ENCODE peak calls at places on chromosomes 2 and 18, in five cellular contexts. J, A, K, U and C are unnamed samples.

GRCh38 chr18:55582325-55582724 is 5.7 kb downstream of the TCF4 start:
- DNase-seq in J (no peak), A (no peak), K (no peak), U (no peak), C (no peak)

GRCh38 chr2:106759962-106760361 is 126.0 kb downstream of the ST6GAL2 start:
- DNase-seq in J (no peak), A (no peak), K (no peak), U (no peak), C (no peak)

GRCh38 chr2:96815326-96816126 is 542 bp upstream of the CNNM3 start:
- DNase-seq in J (no peak), A (no peak), K (no peak), U (no peak), C (no peak)

GRCh38 chr18:35756506-35757117 is 175.1 kb downstream of the GALNT1 start:
- DNase-seq in J (peak; percentile 66), A (peak; percentile 72), K (no peak), U (no peak), C (peak; percentile 22)

GRCh38 chr18:7035807-7036206 is 81.8 kb downstream of the LAMA1 start:
- DNase-seq in J (no peak), A (no peak), K (no peak), U (no peak), C (no peak)

GRCh38 chr2:176126929-176127768 is 2.4 kb upstream of the HOXD8 start:
- DNase-seq in J (peak; percentile 62), A (peak; percentile 86), K (no peak), U (no peak), C (no peak)

GRCh38 chr2:177921726-177922125 is 150.9 kb downstream of the PDE11A start:
- DNase-seq in J (no peak), A (no peak), K (no peak), U (no peak), C (no peak)

GRCh38 chr18:5534845-5535244 is 9.0 kb downstream of the EPB41L3 start:
- DNase-seq in J (no peak), A (no peak), K (no peak), U (no peak), C (no peak)

GRCh38 chr18:21459706-21460286 is 140.7 kb downstream of the ESCO1 start:
- DNase-seq in J (no peak), A (no peak), K (no peak), U (no peak), C (no peak)

GRCh38 chr18:62999392-62999791 is 284.1 kb downstream of the PHLPP1 start:
- DNase-seq in J (no peak), A (no peak), K (no peak), U (no peak), C (no peak)

GRCh38 chr2:109087055-109087663 is 41.8 kb upstream of the SH3RF3 start:
- DNase-seq in J (no peak), A (peak; percentile 47), K (no peak), U (no peak), C (no peak)

GRCh38 chr2:127139766-127140165 is 32.8 kb upstream of the BIN1 start:
- DNase-seq in J (no peak), A (no peak), K (no peak), U (no peak), C (no peak)

GRCh38 chr18:48766025-48766424 is 184.7 kb downstream of the SMAD7 start:
- DNase-seq in J (no peak), A (no peak), K (no peak), U (no peak), C (no peak)

GRCh38 chr2:169768262-169768995 is 30.2 kb upstream of the SSB start:
- DNase-seq in J (no peak), A (peak; percentile 71), K (no peak), U (no peak), C (no peak)

GRCh38 chr2:202035089-202035940 is 1.7 kb downstream of the FZD7 start:
- DNase-seq in J (no peak), A (peak; percentile 61), K (no peak), U (no peak), C (no peak)

GRCh38 chr18:58241877-58242276 is 197.9 kb downstream of the NEDD4L start:
- DNase-seq in J (peak; percentile 39), A (no peak), K (peak; percentile 72), U (no peak), C (no peak)

GRCh38 chr2:235734700-235735205 is 240.9 kb downstream of the AGAP1 start:
- DNase-seq in J (no peak), A (no peak), K (no peak), U (no peak), C (no peak)

GRCh38 chr2:64263315-64263714 is 119.1 kb upstream of the PELI1 start:
- DNase-seq in J (no peak), A (no peak), K (no peak), U (no peak), C (no peak)

GRCh38 chr2:209426432-209426831 is 2.6 kb downstream of the MAP2 start:
- DNase-seq in J (peak; percentile 75), A (no peak), K (no peak), U (no peak), C (no peak)

GRCh38 chr18:634551-635045 is 22.9 kb upstream of the TYMS start:
- DNase-seq in J (no peak), A (no peak), K (no peak), U (no peak), C (no peak)

GRCh38 chr2:108919571-108920373 is 69.2 kb downstream of the EDAR start:
- DNase-seq in J (no peak), A (no peak), K (no peak), U (peak; percentile 62), C (no peak)

GRCh38 chr2:29192526-29192925 is 77.3 kb downstream of the CLIP4 start:
- DNase-seq in J (no peak), A (no peak), K (peak; percentile 75), U (no peak), C (peak; percentile 23)

GRCh38 chr2:16101196-16101595 is 160.8 kb downstream of the MYCN start:
- DNase-seq in J (no peak), A (no peak), K (no peak), U (no peak), C (no peak)

GRCh38 chr2:46010925-46011490 is 286.2 kb upstream of the EPAS1 start:
- DNase-seq in J (peak; percentile 37), A (no peak), K (no peak), U (no peak), C (no peak)

GRCh38 chr2:221758076-221758475 is 186.0 kb upstream of the EPHA4 start:
- DNase-seq in J (no peak), A (no peak), K (no peak), U (no peak), C (no peak)

GRCh38 chr2:112885503-112885897 is 25.5 kb upstream of the IL37 start:
- DNase-seq in J (no peak), A (no peak), K (no peak), U (no peak), C (no peak)

GRCh38 chr2:16552202-16552601 is 113.4 kb downstream of the CYRIA start:
- DNase-seq in J (no peak), A (no peak), K (no peak), U (no peak), C (no peak)

GRCh38 chr18:36692909-36693308 is 135.9 kb downstream of the TPGS2 start:
- DNase-seq in J (no peak), A (no peak), K (no peak), U (no peak), C (no peak)

GRCh38 chr18:74353169-74353775 is 37.6 kb downstream of the C18orf63 start:
- DNase-seq in J (peak; percentile 59), A (no peak), K (peak; percentile 19), U (no peak), C (no peak)

GRCh38 chr2:68244456-68244855 is 7.9 kb downstream of the PPP3R1 start:
- DNase-seq in J (no peak), A (no peak), K (no peak), U (no peak), C (no peak)

GRCh38 chr2:47512581-47513083 is 109.7 kb downstream of the MSH2 start:
- DNase-seq in J (no peak), A (no peak), K (no peak), U (no peak), C (no peak)

GRCh38 chr2:96760986-96761832 is 507 bp downstream of the CNNM4 start:
- DNase-seq in J (no peak), A (no peak), K (no peak), U (no peak), C (no peak)

GRCh38 chr2:147711031-147711430 is 133.8 kb upstream of the ACVR2A start:
- DNase-seq in J (no peak), A (no peak), K (no peak), U (no peak), C (no peak)

GRCh38 chr18:58473071-58473470 is 155.8 kb downstream of the ALPK2 start:
- DNase-seq in J (no peak), A (no peak), K (peak; percentile 14), U (no peak), C (no peak)

GRCh38 chr2:241559489-241560180 is 1.1 kb downstream of the BOK start:
- DNase-seq in J (no peak), A (no peak), K (no peak), U (peak; percentile 83), C (no peak)

GRCh38 chr2:111200333-111200879 is 79.7 kb downstream of the BCL2L11 start:
- DNase-seq in J (no peak), A (peak; percentile 50), K (no peak), U (no peak), C (no peak)